ENCODE peak calls at places on chromosomes 11 and 22, in seven cellular contexts. I, U, Z, N, D, O and R are unnamed samples.

GRCh38 chr11:113722221-113722620 is 16.1 kb upstream of the TMPRSS5 start:
- DNase-seq in I (no peak), U (no peak), Z (no peak), N (no peak), D (no peak), O (no peak), R (no peak)

GRCh38 chr11:71114124-71114851 is 138.1 kb downstream of the SHANK2 start:
- DNase-seq in I (no peak), U (no peak), Z (no peak), N (no peak), D (peak; percentile 63), O (no peak), R (no peak)

GRCh38 chr11:93567406-93567819 is 24.2 kb upstream of the SMCO4 start:
- DNase-seq in I (no peak), U (peak; percentile 39), Z (peak; percentile 90), N (no peak), D (peak; percentile 57), O (no peak), R (no peak)

GRCh38 chr22:36252754-36253522 is at the start of gene APOL1:
- DNase-seq in I (no peak), U (peak; percentile 71), Z (peak; percentile 63), N (peak; percentile 34), D (peak; percentile 46), O (peak; percentile 69), R (no peak)

GRCh38 chr22:24128631-24129601 is 52.4 kb upstream of the SUSD2 start:
- DNase-seq in I (no peak), U (no peak), Z (no peak), N (no peak), D (no peak), O (no peak), R (no peak)

GRCh38 chr11:33211588-33211987 is 45.6 kb upstream of the HIPK3 start:
- DNase-seq in I (no peak), U (no peak), Z (no peak), N (no peak), D (no peak), O (no peak), R (no peak)

GRCh38 chr11:16239130-16240105 is 116.9 kb downstream of the SOX6 start:
- DNase-seq in I (no peak), U (no peak), Z (no peak), N (no peak), D (no peak), O (no peak), R (no peak)

GRCh38 chr11:47387944-47388696 is 9.8 kb upstream of the SPI1 start:
- DNase-seq in I (no peak), U (no peak), Z (no peak), N (no peak), D (no peak), O (no peak), R (no peak)

GRCh38 chr11:111465400-111465799 is 46.8 kb downstream of the BTG4 start:
- DNase-seq in I (no peak), U (no peak), Z (no peak), N (no peak), D (no peak), O (no peak), R (no peak)

GRCh38 chr11:7643323-7643722 is 30.0 kb downstream of the CYB5R2 start:
- DNase-seq in I (no peak), U (no peak), Z (no peak), N (no peak), D (no peak), O (no peak), R (no peak)

GRCh38 chr11:65487467-65488272 is 11.2 kb upstream of the MALAT1 start:
- DNase-seq in I (peak; percentile 100), U (peak; percentile 95), Z (peak; percentile 98), N (no peak), D (peak; percentile 99), O (peak; percentile 100), R (peak; percentile 94)

GRCh38 chr22:39527481-39527961 is 5.0 kb downstream of the RPS19BP1 start:
- DNase-seq in I (no peak), U (peak; percentile 76), Z (peak; percentile 59), N (no peak), D (no peak), O (no peak), R (no peak)
- TF ChIP-seq POLR2AphosphoS5 in I (no peak), U (no peak), Z (no peak), N (no peak), D (no peak), O (no peak), R (no peak)

DNA sequence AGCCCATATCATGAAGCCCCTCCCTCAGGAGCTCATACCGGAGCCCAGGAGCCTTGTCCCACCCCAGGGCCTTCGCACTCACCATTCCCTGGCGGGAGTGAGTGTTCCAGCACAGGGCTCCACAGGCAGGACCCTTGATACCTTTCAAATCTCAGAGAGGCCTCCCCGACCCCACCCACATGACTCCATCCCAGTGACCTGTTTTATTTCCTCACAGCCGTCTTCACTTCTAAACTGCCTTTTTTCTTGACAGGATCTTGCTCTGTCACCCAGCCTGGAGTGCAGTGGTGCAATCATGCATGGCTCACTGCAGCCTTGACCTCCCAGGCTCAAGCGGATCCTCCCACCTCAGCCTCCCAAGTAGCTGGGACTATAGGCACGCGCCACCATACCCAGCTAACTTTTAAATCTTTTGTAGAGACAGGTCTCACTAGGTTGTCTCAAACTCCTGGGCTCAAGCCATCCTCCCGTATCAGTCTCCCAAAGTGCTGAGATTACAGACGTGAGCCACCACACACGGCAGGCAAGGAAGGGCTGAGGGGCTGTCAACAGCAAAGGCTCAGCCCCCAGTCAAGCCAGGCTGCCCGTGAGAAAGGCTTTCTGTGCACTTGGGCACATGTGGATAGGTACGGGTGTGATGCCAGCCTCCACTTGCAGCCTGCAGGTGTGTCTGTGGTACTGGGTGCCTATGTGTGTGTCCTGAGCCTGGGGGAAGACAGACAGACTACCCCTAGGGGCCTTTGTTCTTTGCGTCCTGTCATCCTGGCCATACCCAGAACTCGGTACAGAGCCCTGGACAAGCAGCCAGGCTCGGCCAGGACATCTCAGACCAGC is 9.3 kb downstream of the RPL3 start:
- DNase-seq in I (no peak), U (no peak), Z (no peak), N (no peak), D (no peak), O (no peak), R (no peak)
- TF ChIP-seq POLR2AphosphoS5 in I (no peak), U (no peak), Z (no peak), N (no peak), D (no peak), O (peak; percentile 54), R (no peak)

DNA sequence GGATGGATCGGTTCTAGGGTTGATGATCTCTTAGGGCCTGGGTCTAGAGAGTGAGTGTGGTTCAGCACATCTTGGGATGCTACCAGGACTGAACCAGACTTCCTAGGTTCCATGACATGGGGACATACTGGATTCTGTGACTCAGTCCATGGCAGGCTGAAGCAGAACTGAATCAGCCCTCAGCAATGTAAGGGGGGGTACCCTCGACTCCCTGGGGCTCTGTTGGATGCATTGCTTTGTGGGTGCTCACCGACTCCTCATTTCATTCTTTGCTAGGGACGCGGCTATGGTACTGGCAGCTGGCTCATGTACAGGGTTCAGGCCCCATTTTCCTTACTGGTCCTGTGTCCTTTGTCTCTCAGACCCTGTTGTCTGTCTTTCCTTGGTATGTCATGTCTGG is 733 bp upstream of the GRAMD1B start:
- DNase-seq in I (peak; percentile 31), U (no peak), Z (no peak), N (no peak), D (no peak), O (no peak), R (no peak)
- TF ChIP-seq POLR2AphosphoS5 in I (no peak), U (no peak), Z (no peak), N (no peak), D (no peak), O (no peak), R (no peak)

DNA sequence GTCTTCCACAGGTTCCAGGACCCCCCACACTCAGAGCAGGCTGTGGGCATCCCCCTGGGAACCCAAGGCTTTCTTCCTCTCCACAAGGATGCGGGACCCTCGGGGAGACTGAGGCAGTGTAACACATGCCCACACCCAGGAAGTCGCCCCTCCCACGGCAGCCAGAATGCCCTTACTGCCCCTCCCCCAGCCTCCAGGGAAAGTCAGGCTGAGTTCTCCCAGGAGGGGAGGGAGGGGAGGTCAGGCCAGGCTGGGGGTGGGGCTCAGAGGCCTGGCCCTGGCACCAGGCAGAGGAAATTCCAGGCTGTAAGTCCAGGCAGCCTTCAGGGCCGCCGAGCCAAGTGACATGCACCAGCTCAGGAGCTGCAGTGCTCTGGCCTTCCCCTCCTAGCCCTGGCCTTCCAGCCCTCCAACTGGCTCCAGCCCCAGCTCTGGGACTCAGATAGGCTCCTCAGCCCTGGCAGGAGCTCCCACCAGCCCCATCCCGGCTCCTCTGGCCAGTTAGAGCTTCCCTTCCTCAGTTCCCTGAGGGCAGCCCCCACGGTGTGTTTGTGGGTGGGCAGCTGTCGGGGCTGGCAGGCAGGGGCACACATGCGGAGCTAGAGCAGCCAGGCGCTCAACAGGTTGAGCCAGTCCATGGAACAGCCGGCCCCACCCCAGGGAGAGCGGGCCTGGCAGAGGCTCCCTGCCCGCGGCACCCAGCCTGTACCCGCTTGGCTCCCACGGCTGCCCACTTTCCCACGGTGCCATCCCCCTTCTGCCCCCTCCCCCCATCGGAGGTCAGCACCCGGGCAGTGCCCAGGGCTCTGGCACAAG is 3.6 kb downstream of the BCL9L start:
- DNase-seq in I (no peak), U (peak; percentile 81), Z (peak; percentile 88), N (no peak), D (peak; percentile 85), O (peak; percentile 40), R (no peak)
- TF ChIP-seq POLR2AphosphoS5 in I (peak; percentile 30), U (peak; percentile 75), Z (peak; percentile 93), N (no peak), D (peak; percentile 15), O (no peak), R (no peak)

DNA sequence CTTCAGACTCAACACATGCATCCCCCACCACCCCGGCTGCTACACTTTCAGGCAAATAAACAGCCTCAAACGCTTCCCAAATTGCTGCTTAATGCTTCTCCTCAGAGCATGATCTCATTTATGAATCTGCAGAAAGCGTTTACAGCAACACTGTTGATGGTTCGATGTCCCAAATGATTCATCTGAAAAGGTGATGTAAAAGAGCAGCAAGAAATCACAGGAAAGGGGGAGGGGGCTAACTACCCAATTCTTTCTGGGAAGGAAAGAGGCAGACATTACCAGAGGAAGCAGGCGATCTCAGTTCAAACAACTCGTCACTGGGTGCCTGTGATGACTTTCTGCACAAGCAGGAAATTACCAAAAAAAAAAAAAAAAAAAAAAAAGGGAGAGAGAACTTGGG is 119.5 kb downstream of the TENM4 start:
- DNase-seq in I (no peak), U (no peak), Z (no peak), N (no peak), D (no peak), O (no peak), R (no peak)
- TF ChIP-seq POLR2AphosphoS5 in I (no peak), U (no peak), Z (no peak), N (no peak), D (no peak), O (no peak), R (no peak)

DNA sequence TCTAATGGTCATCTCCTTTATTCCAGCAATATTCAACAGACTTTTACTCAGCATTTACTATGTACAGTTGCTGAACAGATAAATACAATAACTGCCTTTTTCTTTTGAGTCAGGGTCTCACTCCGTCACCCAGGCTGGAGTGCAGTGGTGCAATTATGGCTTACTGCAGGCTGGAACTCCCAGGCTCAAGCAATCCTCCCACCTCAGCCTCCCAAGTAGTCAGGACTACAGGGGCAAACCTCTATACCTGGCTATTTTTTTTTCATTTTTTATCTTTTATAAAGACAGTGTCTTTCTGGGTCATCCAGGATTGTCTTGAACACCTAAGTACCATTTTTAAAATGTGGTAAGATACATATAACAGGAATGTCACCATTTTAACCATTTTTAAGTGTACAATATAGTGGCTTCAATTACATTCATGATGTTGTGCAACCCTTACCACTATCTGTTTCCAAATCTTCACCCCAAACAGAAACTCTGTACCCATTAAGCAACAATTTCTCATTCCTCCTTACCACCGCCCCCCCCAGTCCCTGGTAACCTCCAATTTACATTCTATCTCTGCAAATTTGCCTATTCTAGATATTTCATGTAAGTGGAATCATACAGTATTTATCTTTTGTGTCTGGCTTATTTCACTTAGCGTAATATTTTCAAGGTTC is 67.8 kb downstream of the MIAT start:
- DNase-seq in I (no peak), U (no peak), Z (no peak), N (no peak), D (no peak), O (no peak), R (no peak)
- TF ChIP-seq POLR2AphosphoS5 in I (no peak), U (no peak), Z (no peak), N (no peak), D (no peak), O (no peak), R (no peak)